ENCODE peak calls at places on chromosome 9, in four cellular contexts. One of them, this sample, is unnamed.

GRCh38 chr9:133118568-133118967 is 2.5 kb downstream of the RALGDS start:
- DNase-seq in GM12891: no peak
- DNase-seq in K562: no peak
- DNase-seq in GM12878: no peak
- DNase-seq in this sample: no peak

GRCh38 chr9:92664394-92665152 is 5.4 kb downstream of the IPPK start:
- DNase-seq in GM12891: no peak
- DNase-seq in K562: no peak
- DNase-seq in GM12878: no peak
- DNase-seq in this sample: no peak

GRCh38 chr9:64773491-64773931 is 511.5 kb downstream of the FOXD4L5 start:
- DNase-seq in GM12878: no peak
- DNase-seq in K562: peak
- DNase-seq in GM12891: no peak
- DNase-seq in this sample: no peak

GRCh38 chr9:3441197-3441816 is 84.5 kb downstream of the RFX3 start:
- DNase-seq in GM12878: peak
- DNase-seq in K562: peak
- DNase-seq in GM12891: no peak
- DNase-seq in this sample: peak

GRCh38 chr9:3677541-3677940 is 151.7 kb upstream of the RFX3 start:
- DNase-seq in GM12878: no peak
- DNase-seq in K562: no peak
- DNase-seq in GM12891: no peak
- DNase-seq in this sample: no peak

GRCh38 chr9:3008091-3008490 is 164.2 kb upstream of the PUM3 start:
- DNase-seq in K562: no peak
- DNase-seq in GM12878: no peak
- DNase-seq in GM12891: no peak
- DNase-seq in this sample: no peak

GRCh38 chr9:16787724-16788123 is 82.7 kb downstream of the BNC2 start:
- DNase-seq in GM12891: no peak
- DNase-seq in K562: no peak
- DNase-seq in GM12878: no peak
- DNase-seq in this sample: no peak

GRCh38 chr9:99298660-99299059 is 76.6 kb downstream of the SEC61B start:
- DNase-seq in GM12891: no peak
- DNase-seq in K562: no peak
- DNase-seq in GM12878: no peak
- DNase-seq in this sample: no peak

GRCh38 chr9:121650220-121651013 is 1.0 kb upstream of the DAB2IP start:
- DNase-seq in K562: peak
- DNase-seq in GM12878: no peak
- DNase-seq in GM12891: no peak
- DNase-seq in this sample: no peak

GRCh38 chr9:34647651-34648050 is 1.2 kb downstream of the GALT start:
- DNase-seq in GM12891: no peak
- DNase-seq in GM12878: no peak
- DNase-seq in K562: no peak
- DNase-seq in this sample: no peak

GRCh38 chr9:129027685-129028191 is 393 bp downstream of the SH3GLB2 start:
- DNase-seq in GM12891: peak
- DNase-seq in K562: peak
- DNase-seq in GM12878: no peak
- DNase-seq in this sample: no peak

GRCh38 chr9:115775669-115776068 is 377.9 kb upstream of the PAPPA start:
- DNase-seq in K562: no peak
- DNase-seq in GM12891: no peak
- DNase-seq in GM12878: no peak
- DNase-seq in this sample: no peak

GRCh38 chr9:137078701-137079400 is 1.5 kb downstream of the UAP1L1 start:
- DNase-seq in GM12891: no peak
- DNase-seq in GM12878: no peak
- DNase-seq in K562: no peak
- DNase-seq in this sample: no peak

GRCh38 chr9:137077758-137078693 is 709 bp downstream of the UAP1L1 start:
- DNase-seq in K562: no peak
- DNase-seq in GM12891: no peak
- DNase-seq in GM12878: no peak
- DNase-seq in this sample: no peak

GRCh38 chr9:137076636-137077009 is 694 bp upstream of the UAP1L1 start:
- DNase-seq in K562: no peak
- DNase-seq in GM12891: no peak
- DNase-seq in GM12878: no peak
- DNase-seq in this sample: no peak

GRCh38 chr9:137075275-137075775 is 2.0 kb upstream of the UAP1L1 start:
- DNase-seq in K562: no peak
- DNase-seq in GM12891: no peak
- DNase-seq in GM12878: no peak
- DNase-seq in this sample: no peak

DNA sequence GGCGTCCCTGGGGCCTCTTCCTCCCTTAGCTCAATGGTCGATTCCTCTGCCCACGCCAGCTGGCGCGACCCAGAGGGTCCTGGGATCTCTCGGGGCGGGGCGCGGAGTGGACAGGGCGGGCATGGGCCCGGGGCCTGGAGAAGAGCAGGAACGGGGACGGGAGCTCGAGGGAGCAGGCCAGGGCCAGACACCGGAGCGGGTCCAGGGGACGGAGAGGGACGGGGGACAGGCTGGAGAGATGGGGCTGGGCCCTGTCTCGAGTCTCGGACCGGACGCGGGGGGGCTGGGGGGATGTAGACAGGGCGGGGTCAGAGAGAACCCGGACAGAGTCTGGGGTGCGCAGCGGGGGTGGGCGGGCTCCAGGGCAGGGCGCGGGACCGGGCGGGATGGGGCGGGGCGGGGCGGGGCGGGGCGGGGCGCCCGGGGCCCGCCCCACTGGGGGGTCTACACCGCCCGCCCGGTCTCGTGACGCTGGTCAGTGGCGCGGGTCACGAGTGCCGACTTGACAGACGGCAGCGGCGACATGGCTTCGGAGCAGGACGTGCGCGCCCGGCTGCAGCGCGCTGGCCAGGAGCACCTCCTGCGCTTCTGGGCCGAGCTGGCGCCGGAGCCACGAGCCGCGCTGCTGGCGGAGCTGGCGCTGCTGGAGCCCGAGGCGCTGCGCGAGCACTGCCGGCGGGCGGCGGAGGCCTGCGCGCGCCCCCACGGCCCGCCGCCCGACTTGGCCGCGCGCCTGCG is at the start of gene UAP1L1:
- DNase-seq in GM12878: no peak
- DNase-seq in K562: peak
- DNase-seq in GM12891: peak
- DNase-seq in this sample: no peak
- TF ChIP-seq POLR2AphosphoS5 in GM12878: peak
- TF ChIP-seq POLR2AphosphoS5 in K562: no peak
- TF ChIP-seq POLR2AphosphoS5 in GM12891: no peak
- TF ChIP-seq POLR2AphosphoS5 in this sample: no peak

DNA sequence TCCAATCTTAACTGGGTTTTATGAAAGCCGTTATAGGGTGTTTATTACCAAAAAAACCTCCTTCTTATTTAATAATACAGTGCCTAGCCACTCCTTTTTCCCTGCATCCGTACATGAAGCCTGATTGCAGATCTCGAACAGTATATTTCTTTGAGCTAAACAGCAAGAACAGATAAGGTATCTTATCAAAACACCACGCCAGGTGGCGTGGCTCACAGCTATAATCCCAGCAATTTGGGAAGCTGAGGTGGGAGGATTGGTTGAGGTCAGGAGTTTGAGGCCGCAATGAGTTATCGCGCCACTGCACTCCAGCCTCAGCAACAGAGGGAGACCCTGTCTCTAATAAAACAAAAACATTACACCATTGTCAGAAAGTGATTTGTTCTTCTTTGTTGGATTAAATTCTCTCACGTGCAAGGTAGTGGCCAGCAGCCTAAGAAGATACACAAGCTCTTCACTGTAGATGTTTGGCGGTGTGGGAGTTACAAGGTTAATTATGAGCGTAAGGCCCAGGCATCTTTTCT is 291.2 kb upstream of the DMRT1 start:
- DNase-seq in GM12891: no peak
- DNase-seq in GM12878: no peak
- DNase-seq in K562: no peak
- DNase-seq in this sample: no peak
- TF ChIP-seq SPI1 in GM12891: no peak
- TF ChIP-seq SPI1 in GM12878: no peak
- TF ChIP-seq SPI1 in K562: no peak
- TF ChIP-seq SPI1 in this sample: no peak

GRCh38 chr9:111937781-111938426 is 41.3 kb downstream of the UGCG start:
- DNase-seq in GM12891: no peak
- DNase-seq in GM12878: peak
- DNase-seq in K562: no peak
- DNase-seq in this sample: no peak
- TF ChIP-seq POLR2AphosphoS5 in GM12891: peak
- TF ChIP-seq POLR2AphosphoS5 in GM12878: peak
- TF ChIP-seq POLR2AphosphoS5 in K562: no peak
- TF ChIP-seq POLR2AphosphoS5 in this sample: no peak

GRCh38 chr9:126989847-126990821 is 75.6 kb downstream of the RALGPS1 start:
- DNase-seq in GM12891: no peak
- DNase-seq in K562: no peak
- DNase-seq in GM12878: no peak
- DNase-seq in this sample: no peak
- TF ChIP-seq SPI1 in GM12891: no peak
- TF ChIP-seq SPI1 in K562: no peak
- TF ChIP-seq SPI1 in GM12878: no peak
- TF ChIP-seq SPI1 in this sample: no peak

DNA sequence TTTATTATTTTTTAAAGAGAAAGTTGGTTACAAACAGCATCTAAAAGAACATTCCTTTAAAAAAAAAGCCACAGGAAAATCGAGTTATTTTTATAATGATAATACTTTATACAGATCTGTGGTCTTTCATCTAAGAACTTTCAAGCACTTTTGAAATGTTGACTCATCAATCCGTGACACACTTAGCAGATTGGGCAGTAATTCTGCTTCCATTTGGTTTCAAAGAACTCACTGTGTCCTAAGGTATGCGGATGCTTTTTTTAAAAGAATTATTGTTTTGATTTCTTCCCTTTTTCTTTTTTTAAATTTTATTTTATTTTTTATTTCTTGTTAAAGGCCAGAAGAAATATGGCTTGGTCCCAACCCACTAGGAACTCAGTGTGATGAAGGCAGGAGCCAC is 147.8 kb downstream of the AOPEP start:
- DNase-seq in K562: no peak
- DNase-seq in GM12878: no peak
- DNase-seq in GM12891: no peak
- DNase-seq in this sample: no peak
- TF ChIP-seq POLR2AphosphoS5 in K562: no peak
- TF ChIP-seq POLR2AphosphoS5 in GM12878: no peak
- TF ChIP-seq POLR2AphosphoS5 in GM12891: no peak
- TF ChIP-seq POLR2AphosphoS5 in this sample: no peak

GRCh38 chr9:98262056-98262455 is 6.6 kb upstream of the TBC1D2 start:
- DNase-seq in K562: no peak
- DNase-seq in GM12891: no peak
- DNase-seq in GM12878: no peak
- DNase-seq in this sample: no peak

GRCh38 chr9:98260635-98261034 is 5.2 kb upstream of the TBC1D2 start:
- DNase-seq in GM12878: no peak
- DNase-seq in K562: no peak
- DNase-seq in GM12891: no peak
- DNase-seq in this sample: no peak

GRCh38 chr9:98264510-98264909 is 9.1 kb upstream of the TBC1D2 start:
- DNase-seq in GM12878: no peak
- DNase-seq in K562: peak
- DNase-seq in GM12891: no peak
- DNase-seq in this sample: no peak

GRCh38 chr9:98263080-98263479 is 7.6 kb upstream of the TBC1D2 start:
- DNase-seq in GM12878: no peak
- DNase-seq in K562: no peak
- DNase-seq in GM12891: no peak
- DNase-seq in this sample: no peak

DNA sequence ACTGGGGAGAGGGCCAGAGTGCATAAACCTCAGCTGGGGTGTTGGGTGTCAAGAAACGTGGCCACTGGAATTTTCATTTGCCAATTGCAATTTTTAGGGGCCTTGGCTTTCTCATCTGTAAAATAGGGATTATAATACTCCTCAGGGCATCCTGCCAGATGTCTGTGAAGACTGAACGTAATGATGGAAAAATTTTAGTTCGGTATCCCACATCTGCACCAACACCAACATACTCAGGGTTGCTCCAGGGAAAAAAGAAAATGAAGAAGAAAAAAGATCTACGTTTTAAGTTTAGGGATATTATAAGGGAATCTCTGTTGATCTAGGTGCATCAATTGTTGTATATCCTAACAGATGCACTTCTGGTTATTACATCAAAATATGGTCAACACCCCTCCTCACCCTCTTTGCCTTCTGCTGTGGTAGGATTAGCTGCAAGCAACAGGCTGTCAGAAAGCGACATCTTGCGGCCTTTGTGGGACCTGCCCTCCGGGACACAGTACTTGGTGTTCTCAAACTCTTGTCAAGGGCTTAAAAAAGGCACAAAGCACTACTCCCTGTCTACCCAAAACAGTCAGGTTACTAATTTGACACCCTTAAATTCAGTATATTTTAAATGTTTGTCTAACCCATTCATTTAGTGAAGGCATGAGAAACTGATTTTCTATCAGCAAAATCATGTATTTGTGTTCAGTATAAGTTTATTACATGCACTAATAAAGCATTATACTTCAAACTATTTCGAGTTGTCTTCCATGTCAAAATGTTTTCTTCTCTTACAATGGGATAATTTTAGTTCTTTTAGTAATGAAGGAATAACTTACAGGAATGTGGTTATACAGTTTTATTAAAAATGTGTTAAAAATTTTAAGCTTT is 8.3 kb upstream of the TBC1D2 start:
- DNase-seq in K562: peak
- DNase-seq in GM12891: peak
- DNase-seq in GM12878: peak
- DNase-seq in this sample: peak
- TF ChIP-seq SPI1 in K562: no peak
- TF ChIP-seq SPI1 in GM12891: no peak
- TF ChIP-seq SPI1 in GM12878: no peak
- TF ChIP-seq SPI1 in this sample: no peak

GRCh38 chr9:90770927-90771326 is 30.7 kb upstream of the SYK start:
- DNase-seq in K562: no peak
- DNase-seq in GM12891: no peak
- DNase-seq in GM12878: no peak
- DNase-seq in this sample: no peak
- TF ChIP-seq POLR2AphosphoS5 in K562: no peak
- TF ChIP-seq POLR2AphosphoS5 in GM12891: no peak
- TF ChIP-seq POLR2AphosphoS5 in GM12878: no peak
- TF ChIP-seq POLR2AphosphoS5 in this sample: no peak

This sample was measured in HL-60.